ENCODE peak calls at places on chromosomes 6 and 20, in five cellular contexts. U, T, H, Z and Y are unnamed samples.

GRCh38 chr6:32947552-32948465 is 5.1 kb downstream of the HLA-DMA start:
- DNase-seq in U (peak; percentile 58), T (peak; percentile 78), H (peak; percentile 25), Z (no peak), Y (peak; percentile 54)

GRCh38 chr20:63332488-63333240 is 28.5 kb downstream of the CHRNA4 start:
- DNase-seq in U (no peak), T (no peak), H (no peak), Z (no peak), Y (no peak)

GRCh38 chr6:142152731-142153130 is 5.7 kb downstream of the VTA1 start:
- DNase-seq in U (peak; percentile 10), T (peak; percentile 35), H (no peak), Z (no peak), Y (peak; percentile 14)

GRCh38 chr6:113564401-113565161 is 292.6 kb upstream of the MARCKS start:
- DNase-seq in U (peak; percentile 56), T (peak; percentile 41), H (peak; percentile 81), Z (no peak), Y (no peak)

GRCh38 chr6:3612341-3613041 is 139.0 kb downstream of the PXDC1 start:
- DNase-seq in U (peak; percentile 34), T (peak; percentile 78), H (no peak), Z (no peak), Y (peak; percentile 80)

GRCh38 chr6:155404937-155405336 is 50.7 kb downstream of the NOX3 start:
- DNase-seq in U (no peak), T (peak; percentile 54), H (no peak), Z (no peak), Y (peak; percentile 37)

GRCh38 chr20:49276895-49277785 is 717 bp downstream of the ZNFX1 start:
- DNase-seq in U (no peak), T (peak; percentile 25), H (peak; percentile 39), Z (no peak), Y (no peak)

GRCh38 chr6:169867751-169868191 is 116.3 kb downstream of the ERMARD start:
- DNase-seq in U (no peak), T (no peak), H (no peak), Z (no peak), Y (no peak)

GRCh38 chr6:41636803-41637178 is 1.5 kb upstream of the MDFI start:
- DNase-seq in U (peak; percentile 51), T (peak; percentile 85), H (no peak), Z (no peak), Y (peak; percentile 36)

GRCh38 chr20:61805781-61806180 is 259.9 kb downstream of the TAF4 start:
- DNase-seq in U (no peak), T (no peak), H (peak; percentile 7), Z (no peak), Y (no peak)

GRCh38 chr6:131383421-131384411 is 189.3 kb upstream of the ARG1 start:
- DNase-seq in U (no peak), T (no peak), H (no peak), Z (no peak), Y (no peak)

GRCh38 chr6:34656378-34657036 is 40.1 kb downstream of the ILRUN start:
- DNase-seq in U (peak; percentile 80), T (peak; percentile 28), H (no peak), Z (no peak), Y (no peak)

GRCh38 chr6:7542878-7543394 is 1.5 kb downstream of the DSP start:
- DNase-seq in U (no peak), T (peak; percentile 76), H (peak; percentile 36), Z (no peak), Y (peak; percentile 44)

GRCh38 chr6:71080793-71081192 is 123.9 kb upstream of the B3GAT2 start:
- DNase-seq in U (no peak), T (no peak), H (no peak), Z (no peak), Y (peak; percentile 20)

GRCh38 chr20:35831983-35832382 is 60.2 kb downstream of the PHF20 start:
- DNase-seq in U (no peak), T (no peak), H (no peak), Z (no peak), Y (no peak)

GRCh38 chr20:7248392-7248992 is 481.0 kb downstream of the BMP2 start:
- DNase-seq in U (no peak), T (no peak), H (no peak), Z (no peak), Y (no peak)

GRCh38 chr20:59146801-59147118 is 16.9 kb upstream of the ZNF831 start:
- DNase-seq in U (no peak), T (no peak), H (no peak), Z (no peak), Y (no peak)

GRCh38 chr20:21166801-21167200 is 40.9 kb downstream of the KIZ start:
- DNase-seq in U (no peak), T (peak; percentile 6), H (no peak), Z (no peak), Y (no peak)

GRCh38 chr6:170374571-170375444 is 68.2 kb downstream of the FAM120B start:
- DNase-seq in U (no peak), T (peak; percentile 42), H (no peak), Z (no peak), Y (no peak)

GRCh38 chr20:47429409-47429808 is 72.3 kb upstream of the NCOA3 start:
- DNase-seq in U (no peak), T (no peak), H (no peak), Z (no peak), Y (no peak)

GRCh38 chr20:23744726-23745646 is 5.7 kb downstream of the CST1 start:
- DNase-seq in U (peak; percentile 28), T (no peak), H (no peak), Z (no peak), Y (no peak)

GRCh38 chr20:21901470-21902275 is 196.2 kb downstream of the PAX1 start:
- DNase-seq in U (no peak), T (no peak), H (no peak), Z (no peak), Y (no peak)

GRCh38 chr6:111485316-111485715 is 2.3 kb upstream of the REV3L start:
- DNase-seq in U (no peak), T (no peak), H (no peak), Z (no peak), Y (no peak)

GRCh38 chr6:127458817-127459216 is 372 bp downstream of the KIAA0408 start:
- DNase-seq in U (no peak), T (no peak), H (no peak), Z (no peak), Y (no peak)

GRCh38 chr20:25991051-25991755 is 294.6 kb upstream of the ZNF337 start:
- DNase-seq in U (no peak), T (no peak), H (no peak), Z (no peak), Y (no peak)